ENCODE peak calls at places on chromosomes 6 and 20, in six cellular contexts. H is transverse colon, D is upper lobe of left lung, O is stomach, L is sigmoid colon, X is K562. V is an unnamed sample.

GRCh38 chr6:66307490-66307889 is 600.5 kb upstream of the EYS start:
- DNase-seq in H (no peak), D (no peak), O (no peak), L (no peak), X (no peak), V (no peak)

GRCh38 chr6:153059757-153060156 is 57.2 kb upstream of the MTRF1L start:
- DNase-seq in H (no peak), D (no peak), O (no peak), L (no peak), X (no peak), V (no peak)

GRCh38 chr20:45359406-45360148 is 3.4 kb upstream of the SYS1 start:
- DNase-seq in H (peak), D (peak), O (peak), L (peak), X (no peak), V (no peak)

GRCh38 chr6:41064841-41065240 is 7.3 kb downstream of the OARD1 start:
- DNase-seq in H (no peak), D (no peak), O (no peak), L (no peak), X (no peak), V (no peak)

GRCh38 chr20:54335299-54335698 is 127.4 kb downstream of the PFDN4 start:
- DNase-seq in H (no peak), D (no peak), O (no peak), L (no peak), X (no peak), V (no peak)

GRCh38 chr6:53744321-53744720 is 50.5 kb upstream of the LRRC1 start:
- DNase-seq in H (no peak), D (no peak), O (no peak), L (no peak), X (no peak), V (no peak)

GRCh38 chr6:158905277-158905676 is 86.1 kb upstream of the EZR start:
- DNase-seq in H (no peak), D (no peak), O (no peak), L (no peak), X (peak), V (no peak)

GRCh38 chr6:38364127-38364526 is 275.6 kb downstream of the BTBD9 start:
- DNase-seq in H (no peak), D (no peak), O (no peak), L (no peak), X (no peak), V (no peak)

GRCh38 chr20:58401123-58401639 is 12.2 kb downstream of the VAPB start:
- DNase-seq in H (no peak), D (no peak), O (no peak), L (no peak), X (no peak), V (no peak)

GRCh38 chr6:111610548-111611172 is 5.0 kb upstream of the TRAF3IP2 start:
- DNase-seq in H (peak), D (no peak), O (no peak), L (no peak), X (no peak), V (no peak)

GRCh38 chr6:42118162-42119001 is 24.0 kb downstream of the C6orf132 start:
- DNase-seq in H (peak), D (peak), O (peak), L (no peak), X (no peak), V (no peak)

GRCh38 chr20:57392130-57392445 is 892 bp downstream of the RBM38 start:
- DNase-seq in H (no peak), D (no peak), O (no peak), L (peak), X (no peak), V (no peak)

GRCh38 chr6:131013495-131013894 is 49.5 kb downstream of the EPB41L2 start:
- DNase-seq in H (no peak), D (no peak), O (no peak), L (no peak), X (no peak), V (no peak)

GRCh38 chr20:41538810-41539596 is 79.2 kb downstream of the CHD6 start:
- DNase-seq in H (no peak), D (no peak), O (no peak), L (no peak), X (peak), V (no peak)

GRCh38 chr6:41061196-41061726 is 8.3 kb downstream of the APOBEC2 start:
- DNase-seq in H (no peak), D (no peak), O (peak), L (no peak), X (no peak), V (no peak)

GRCh38 chr20:14915356-14915755 is 577.9 kb upstream of the FLRT3 start:
- DNase-seq in H (no peak), D (no peak), O (peak), L (peak), X (no peak), V (no peak)

GRCh38 chr6:127462391-127462790 is 3.2 kb upstream of the KIAA0408 start:
- DNase-seq in H (no peak), D (no peak), O (no peak), L (no peak), X (no peak), V (no peak)

GRCh38 chr20:37534401-37535157 is 6.9 kb upstream of the BLCAP start:
- DNase-seq in H (peak), D (peak), O (peak), L (no peak), X (peak), V (no peak)

GRCh38 chr20:55160996-55161395 is 685.6 kb downstream of the DOK5 start:
- DNase-seq in H (no peak), D (no peak), O (no peak), L (no peak), X (no peak), V (no peak)

GRCh38 chr20:40532103-40532502 is 156.9 kb downstream of the MAFB start:
- DNase-seq in H (no peak), D (peak), O (no peak), L (no peak), X (peak), V (no peak)

GRCh38 chr6:156869986-156870398 is 92.8 kb downstream of the ARID1B start:
- DNase-seq in H (no peak), D (no peak), O (no peak), L (no peak), X (no peak), V (no peak)

GRCh38 chr6:145276746-145277145 is 458.6 kb downstream of the EPM2A start:
- DNase-seq in H (no peak), D (no peak), O (no peak), L (no peak), X (no peak), V (no peak)

GRCh38 chr20:45347936-45348809 is at the start of gene SDC4:
- DNase-seq in H (peak), D (peak), O (peak), L (peak), X (peak), V (no peak)

GRCh38 chr6:160991411-160992322 is at the start of gene MAP3K4:
- DNase-seq in H (peak), D (peak), O (peak), L (peak), X (peak), V (peak)

GRCh38 chr6:146785001-146785585 is 186.3 kb downstream of the ADGB start:
- DNase-seq in H (no peak), D (no peak), O (no peak), L (no peak), X (peak), V (no peak)

GRCh38 chr6:125791151-125791819 is 525 bp downstream of the NCOA7 start:
- DNase-seq in H (peak), D (peak), O (peak), L (no peak), X (peak), V (no peak)

GRCh38 chr20:61014486-61014885 is 237.6 kb upstream of the CDH4 start:
- DNase-seq in H (no peak), D (no peak), O (no peak), L (no peak), X (no peak), V (no peak)

GRCh38 chr20:34536798-34537394 is 20.7 kb downstream of the DYNLRB1 start:
- DNase-seq in H (peak), D (peak), O (peak), L (peak), X (peak), V (no peak)

GRCh38 chr20:38450412-38450975 is 15.4 kb upstream of the SNHG17 start:
- DNase-seq in H (no peak), D (no peak), O (no peak), L (no peak), X (no peak), V (no peak)

DNA sequence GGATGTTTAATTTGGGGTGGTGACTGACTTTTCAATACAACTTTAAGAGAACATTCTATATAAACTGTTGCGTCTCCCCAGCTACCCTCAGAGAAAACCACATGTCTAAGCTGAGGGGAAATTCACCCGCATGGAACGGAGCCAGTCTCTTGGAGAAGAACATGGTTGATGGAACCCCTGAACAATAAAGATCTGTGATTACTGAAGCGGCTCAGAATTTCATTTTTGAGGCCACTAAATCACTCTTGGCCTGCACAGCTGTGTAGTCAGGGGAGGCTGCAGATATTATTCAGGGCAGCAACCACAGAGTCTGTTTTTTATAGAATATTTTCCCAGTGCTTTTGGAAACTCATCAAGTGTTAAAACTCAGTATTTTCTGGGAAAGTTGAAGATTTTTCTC is 73.8 kb downstream of the EYA4 start:
- DNase-seq in H (no peak), D (no peak), O (no peak), L (no peak), X (no peak), V (no peak)
- TF ChIP-seq EP300 in H (no peak), D (no peak), O (no peak), L (no peak), X (no peak), V (no peak)

DNA sequence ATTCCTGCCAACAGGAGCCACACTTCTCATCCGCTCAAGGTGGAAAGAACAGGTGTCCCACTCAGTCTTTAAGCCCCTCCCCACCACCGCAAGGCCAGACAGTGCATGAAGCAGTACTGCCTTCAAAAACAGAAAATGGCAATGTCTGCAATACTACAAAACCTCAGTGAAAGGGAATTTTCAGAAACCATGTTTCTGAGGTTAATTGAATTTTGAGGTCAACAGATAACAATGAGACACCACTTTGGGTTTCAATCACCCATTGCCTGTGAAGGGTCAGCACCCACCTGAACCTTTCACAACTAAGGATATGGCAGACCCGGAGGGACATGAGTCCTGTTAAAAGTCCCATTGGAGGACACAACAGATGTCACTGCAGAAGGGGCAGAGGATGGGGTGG is 13.0 kb downstream of the ZC3H12D start:
- DNase-seq in H (no peak), D (no peak), O (no peak), L (no peak), X (no peak), V (no peak)
- TF ChIP-seq EP300 in H (no peak), D (no peak), O (no peak), L (no peak), X (no peak), V (no peak)

DNA sequence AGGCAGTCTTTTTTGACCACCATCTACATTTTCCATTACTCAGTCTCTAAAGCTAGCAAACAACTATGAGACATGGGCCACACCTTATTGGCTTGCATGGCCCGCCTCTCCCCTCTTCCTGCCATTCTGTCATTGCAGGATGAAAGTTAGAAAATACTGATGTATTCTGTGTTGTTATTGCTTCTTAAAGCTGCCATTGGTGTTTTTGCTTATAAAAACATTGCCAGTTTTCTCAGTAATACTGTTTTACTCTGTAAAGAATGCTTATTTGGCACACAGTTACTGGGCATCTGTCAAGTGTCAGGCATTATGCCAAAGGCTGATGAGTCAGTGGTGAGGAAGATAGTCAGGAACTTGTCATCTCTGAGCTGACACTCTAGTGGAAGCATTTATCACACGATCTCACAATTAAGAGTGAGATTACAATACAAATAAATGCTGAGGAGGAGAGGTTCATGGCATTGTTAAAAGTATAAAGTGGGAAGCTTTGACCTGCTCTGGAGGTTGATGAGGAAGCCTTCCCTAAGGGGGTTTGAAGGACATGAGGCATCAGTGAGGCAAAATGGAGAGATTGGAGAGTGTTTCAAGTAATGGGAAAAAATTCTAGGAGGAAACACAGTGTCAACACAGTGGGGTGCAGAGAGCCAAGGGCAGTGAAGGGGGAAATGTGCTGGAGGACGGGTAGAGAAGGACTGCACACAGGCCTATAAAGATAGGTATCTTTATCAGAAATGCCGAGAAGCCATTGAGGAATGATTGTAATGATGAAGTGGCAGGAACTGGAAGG is 14.7 kb downstream of the KLHL32 start:
- DNase-seq in H (no peak), D (no peak), O (no peak), L (no peak), X (no peak), V (no peak)
- TF ChIP-seq EP300 in H (no peak), D (no peak), O (no peak), L (no peak), X (no peak), V (no peak)

GRCh38 chr6:138258991-138259390 is 40.7 kb upstream of the PBOV1 start:
- DNase-seq in H (no peak), D (peak), O (peak), L (no peak), X (no peak), V (no peak)
- TF ChIP-seq EP300 in H (no peak), D (no peak), O (no peak), L (no peak), X (no peak), V (no peak)

GRCh38 chr6:56238352-56238751 is 9.0 kb downstream of the COL21A1 start:
- DNase-seq in H (no peak), D (no peak), O (no peak), L (no peak), X (no peak), V (no peak)

GRCh38 chr6:56230976-56231566 is 16.3 kb downstream of the COL21A1 start:
- DNase-seq in H (no peak), D (no peak), O (no peak), L (no peak), X (no peak), V (no peak)

GRCh38 chr6:56235245-56235644 is 12.1 kb downstream of the COL21A1 start:
- DNase-seq in H (no peak), D (no peak), O (no peak), L (no peak), X (no peak), V (no peak)

GRCh38 chr6:56226946-56227879 is 20.2 kb downstream of the COL21A1 start:
- DNase-seq in H (no peak), D (no peak), O (no peak), L (no peak), X (no peak), V (no peak)

DNA sequence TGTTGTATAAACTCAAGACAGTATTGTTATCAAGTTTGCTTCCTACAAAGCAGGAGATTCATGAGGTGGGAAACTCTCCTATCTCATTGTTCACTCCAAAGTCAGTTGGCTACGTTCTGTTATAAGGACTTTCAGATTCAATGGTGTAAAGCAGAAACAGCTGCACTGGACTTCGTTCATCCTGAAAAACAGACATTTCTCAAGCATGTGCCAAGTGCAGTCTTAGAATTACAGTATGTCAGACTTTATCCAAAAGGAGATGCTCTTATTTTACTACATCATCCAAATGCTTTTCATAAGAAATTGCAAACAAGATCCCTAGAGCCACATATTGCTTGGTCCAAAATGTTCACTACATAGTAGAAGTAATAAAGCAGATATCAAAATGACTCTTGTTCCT is 14.9 kb downstream of the COL21A1 start:
- DNase-seq in H (no peak), D (no peak), O (no peak), L (no peak), X (no peak), V (no peak)
- TF ChIP-seq EP300 in H (no peak), D (no peak), O (no peak), L (no peak), X (no peak), V (no peak)

GRCh38 chr20:49046087-49046900 is at the start of gene CSE1L:
- DNase-seq in H (peak), D (peak), O (peak), L (peak), X (peak), V (peak)
- TF ChIP-seq EP300 in H (no peak), D (no peak), O (no peak), L (no peak), X (no peak), V (no peak)

V was measured in esophagus muscularis mucosa.